ENCODE peak calls at places on chromosomes 3 and 15, in ten cellular contexts. N, J, Q, I, W, E, A, O, C and S are unnamed samples.

GRCh38 chr3:95798628-95799027 is 1015.8 kb upstream of the EPHA6 start:
- DNase-seq in N (no peak), J (no peak), Q (no peak), I (no peak), W (no peak), E (no peak), A (no peak), O (no peak), C (no peak), S (no peak)

GRCh38 chr3:81663114-81663513 is 98.3 kb downstream of the GBE1 start:
- DNase-seq in N (no peak), J (no peak), Q (no peak), I (no peak), W (no peak), E (no peak), A (no peak), O (no peak), C (no peak), S (no peak)

GRCh38 chr3:158700559-158700958 is 28.1 kb upstream of the LXN start:
- DNase-seq in N (no peak), J (no peak), Q (no peak), I (no peak), W (no peak), E (no peak), A (no peak), O (no peak), C (no peak), S (no peak)

GRCh38 chr3:183698760-183699159 is 1.2 kb downstream of the YEATS2 start:
- DNase-seq in N (peak), J (no peak), Q (no peak), I (no peak), W (no peak), E (no peak), A (peak), O (peak), C (peak), S (peak)

GRCh38 chr3:151085889-151086483 is 522 bp downstream of the MED12L start:
- DNase-seq in N (peak), J (peak), Q (peak), I (no peak), W (peak), E (peak), A (no peak), O (no peak), C (peak), S (no peak)

GRCh38 chr3:144129536-144130214 is 158.1 kb downstream of the DIPK2A start:
- DNase-seq in N (no peak), J (no peak), Q (no peak), I (no peak), W (no peak), E (no peak), A (no peak), O (no peak), C (peak), S (no peak)

GRCh38 chr3:66133050-66133757 is 87.6 kb upstream of the SLC25A26 start:
- DNase-seq in N (no peak), J (no peak), Q (no peak), I (no peak), W (no peak), E (no peak), A (peak), O (peak), C (peak), S (no peak)

GRCh38 chr3:83559082-83559481 is 1399.7 kb upstream of the CADM2 start:
- DNase-seq in N (no peak), J (no peak), Q (no peak), I (no peak), W (no peak), E (no peak), A (no peak), O (no peak), C (no peak), S (no peak)

GRCh38 chr3:48716508-48716981 is 476 bp downstream of the IP6K2 start:
- DNase-seq in N (peak), J (peak), Q (no peak), I (peak), W (peak), E (no peak), A (no peak), O (no peak), C (no peak), S (no peak)

GRCh38 chr15:58988011-58988785 is 735 bp downstream of the RNF111 start:
- DNase-seq in N (peak), J (peak), Q (peak), I (peak), W (no peak), E (peak), A (peak), O (peak), C (peak), S (peak)

GRCh38 chr15:88663216-88663615 is 24.4 kb downstream of the ISG20 start:
- DNase-seq in N (no peak), J (no peak), Q (no peak), I (peak), W (no peak), E (no peak), A (no peak), O (no peak), C (peak), S (no peak)

GRCh38 chr3:70982700-70983140 is 600.8 kb downstream of the FOXP1 start:
- DNase-seq in N (no peak), J (peak), Q (no peak), I (no peak), W (peak), E (no peak), A (peak), O (peak), C (peak), S (no peak)

GRCh38 chr3:167406876-167407492 is 26.9 kb upstream of the ZBBX start:
- DNase-seq in N (peak), J (no peak), Q (no peak), I (no peak), W (no peak), E (no peak), A (peak), O (peak), C (no peak), S (no peak)

GRCh38 chr3:126003447-126004190 is 34.6 kb downstream of the ROPN1B start:
- DNase-seq in N (no peak), J (no peak), Q (peak), I (no peak), W (no peak), E (no peak), A (no peak), O (no peak), C (no peak), S (no peak)

GRCh38 chr3:55669133-55669532 is 182.0 kb upstream of the WNT5A start:
- DNase-seq in N (no peak), J (no peak), Q (no peak), I (no peak), W (no peak), E (no peak), A (no peak), O (no peak), C (no peak), S (no peak)

GRCh38 chr15:47870956-47871625 is 153.8 kb downstream of the SEMA6D start:
- DNase-seq in N (no peak), J (no peak), Q (no peak), I (no peak), W (no peak), E (no peak), A (peak), O (peak), C (peak), S (no peak)

GRCh38 chr15:77871838-77872371 is 205.6 kb downstream of the TBC1D2B start:
- DNase-seq in N (peak), J (no peak), Q (peak), I (no peak), W (no peak), E (peak), A (no peak), O (no peak), C (no peak), S (no peak)
- TF ChIP-seq CTCF in N (peak), J (no peak), Q (peak), I (no peak), W (no peak), E (peak), A (peak), O (no peak), C (peak), S (no peak)

GRCh38 chr15:52028431-52029093 is 9.5 kb downstream of the MAPK6 start:
- DNase-seq in N (no peak), J (no peak), Q (no peak), I (no peak), W (no peak), E (no peak), A (no peak), O (no peak), C (no peak), S (no peak)
- TF ChIP-seq CTCF in N (no peak), J (no peak), Q (no peak), I (no peak), W (no peak), E (no peak), A (no peak), O (no peak), C (no peak), S (no peak)

GRCh38 chr15:87604857-87605446 is 651.6 kb downstream of the NTRK3 start:
- DNase-seq in N (peak), J (no peak), Q (no peak), I (no peak), W (no peak), E (no peak), A (no peak), O (no peak), C (no peak), S (no peak)

GRCh38 chr15:87610366-87610765 is 646.2 kb downstream of the NTRK3 start:
- DNase-seq in N (no peak), J (no peak), Q (no peak), I (no peak), W (no peak), E (no peak), A (peak), O (no peak), C (no peak), S (no peak)

GRCh38 chr15:87608238-87609028 is 648.1 kb downstream of the NTRK3 start:
- DNase-seq in N (no peak), J (no peak), Q (no peak), I (no peak), W (no peak), E (no peak), A (no peak), O (no peak), C (no peak), S (no peak)

GRCh38 chr15:87609474-87609873 is 647.1 kb downstream of the NTRK3 start:
- DNase-seq in N (no peak), J (no peak), Q (no peak), I (no peak), W (no peak), E (no peak), A (peak), O (peak), C (peak), S (no peak)

DNA sequence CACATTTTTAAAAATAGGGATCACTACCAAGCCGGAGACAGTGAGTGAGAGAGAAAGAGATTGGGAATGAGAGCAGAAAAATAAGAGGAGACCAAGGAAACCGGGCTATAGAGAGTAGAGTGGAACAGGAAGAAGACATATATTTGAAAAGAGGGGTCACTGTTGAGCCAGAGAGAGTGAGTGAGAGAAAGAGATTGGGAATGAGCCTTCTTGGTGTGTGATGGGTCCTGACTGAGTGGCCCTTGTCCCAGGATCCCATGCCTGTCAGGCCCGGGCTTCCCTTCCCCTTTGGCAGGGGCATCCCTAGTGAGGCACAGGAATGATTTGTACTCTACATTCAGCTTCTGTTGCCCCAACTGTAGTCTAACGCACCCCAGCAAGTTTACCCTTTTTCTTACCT is 646.6 kb downstream of the NTRK3 start:
- DNase-seq in N (no peak), J (no peak), Q (no peak), I (no peak), W (no peak), E (no peak), A (no peak), O (no peak), C (no peak), S (no peak)
- TF ChIP-seq CTCF in N (no peak), J (no peak), Q (no peak), I (no peak), W (no peak), E (no peak), A (no peak), O (no peak), C (no peak), S (no peak)

GRCh38 chr15:86115138-86115801 is 35.6 kb downstream of the AGBL1 start:
- DNase-seq in N (no peak), J (no peak), Q (no peak), I (no peak), W (no peak), E (no peak), A (no peak), O (no peak), C (no peak), S (no peak)
- TF ChIP-seq CTCF in N (peak), J (no peak), Q (no peak), I (no peak), W (peak), E (no peak), A (no peak), O (no peak), C (no peak), S (no peak)